ENCODE peak calls at places on chromosome 2, in eight cellular contexts. P is RWPE1, T is endothelial cell of umbilical vein, G is AG09309, M is A549, O is GM23338, F is GM20000, S is fibroblast of mammary gland. D is an unnamed sample.
A peak's percentile ranks its signal among the peaks of the same experiment; 100 is the strongest.

GRCh38 chr2:15435474-15435873 is 125.7 kb downstream of the NBAS start:
- DNase-seq in G (no peak), S (no peak), O (no peak), F (no peak), M (no peak), P (no peak), T (no peak), D (no peak)

GRCh38 chr2:10712186-10712809 is 9.1 kb upstream of the ATP6V1C2 start:
- DNase-seq in O (peak; percentile 50), P (no peak), G (no peak), F (no peak), M (no peak), S (no peak), T (no peak), D (no peak)

GRCh38 chr2:9311488-9311887 is 104.9 kb downstream of the ASAP2 start:
- DNase-seq in S (peak; percentile 90), G (peak; percentile 74), O (no peak), M (no peak), F (no peak), P (peak; percentile 58), T (no peak), D (no peak)

GRCh38 chr2:68925298-68925885 is 27.3 kb downstream of the GKN2 start:
- DNase-seq in P (peak; percentile 78), G (no peak), F (peak; percentile 61), T (peak; percentile 58), M (peak; percentile 68), S (peak; percentile 52), O (peak; percentile 84), D (peak; percentile 58)

GRCh38 chr2:164917296-164917903 is 37.9 kb downstream of the SLC38A11 start:
- DNase-seq in M (peak; percentile 56), O (peak; percentile 59), G (no peak), P (no peak), T (peak; percentile 73), F (no peak), S (peak; percentile 25), D (no peak)

GRCh38 chr2:46041434-46041833 is 255.8 kb upstream of the EPAS1 start:
- DNase-seq in T (no peak), M (peak; percentile 28), P (no peak), S (no peak), O (no peak), G (no peak), F (no peak), D (no peak)

GRCh38 chr2:45849491-45850283 is 198.2 kb downstream of the PRKCE start:
- DNase-seq in G (peak; percentile 61), S (peak; percentile 92), O (no peak), P (peak; percentile 85), M (no peak), F (no peak), T (no peak), D (no peak)

GRCh38 chr2:236353594-236353942 is 89.4 kb upstream of the ASB18 start:
- DNase-seq in G (no peak), F (no peak), T (no peak), P (no peak), M (no peak), O (no peak), S (no peak), D (no peak)

GRCh38 chr2:71736091-71736878 is 282.9 kb downstream of the DYSF start:
- DNase-seq in O (no peak), T (no peak), P (no peak), M (no peak), S (no peak), F (no peak), G (no peak), D (no peak)

GRCh38 chr2:121185571-121186074 is 99.4 kb downstream of the TFCP2L1 start:
- DNase-seq in P (peak; percentile 60), S (no peak), O (no peak), G (no peak), M (no peak), T (no peak), F (no peak), D (peak; percentile 15)

GRCh38 chr2:26298638-26299393 is 47.1 kb upstream of the SELENOI start:
- DNase-seq in S (peak; percentile 44), G (no peak), O (peak; percentile 47), T (peak; percentile 75), P (peak; percentile 37), M (no peak), F (peak; percentile 32), D (no peak)

GRCh38 chr2:165114345-165114943 is 89.4 kb downstream of the SCN3A start:
- DNase-seq in P (peak; percentile 64), F (no peak), M (no peak), T (no peak), O (no peak), S (peak; percentile 53), G (no peak), D (no peak)

GRCh38 chr2:85996591-85996990 is 107.8 kb upstream of the ST3GAL5 start:
- DNase-seq in P (no peak), M (no peak), S (no peak), O (no peak), F (no peak), T (no peak), G (no peak), D (no peak)

GRCh38 chr2:226483143-226483542 is 316.5 kb downstream of the IRS1 start:
- DNase-seq in T (no peak), F (no peak), O (peak; percentile 42), P (no peak), M (peak; percentile 18), G (no peak), S (no peak), D (no peak)

GRCh38 chr2:128632491-128632780 is 313.8 kb upstream of the HS6ST1 start:
- DNase-seq in F (no peak), T (no peak), G (no peak), S (no peak), O (no peak), M (no peak), P (no peak), D (no peak)

GRCh38 chr2:128727914-128728313 is 409.2 kb upstream of the HS6ST1 start:
- DNase-seq in S (peak; percentile 98), O (no peak), M (no peak), T (no peak), F (no peak), P (peak; percentile 25), G (peak; percentile 78), D (no peak)

GRCh38 chr2:54589340-54590215 is 133.5 kb downstream of the SPTBN1 start:
- DNase-seq in S (no peak), F (peak; percentile 32), G (no peak), M (peak; percentile 53), T (peak; percentile 99), O (no peak), P (no peak), D (no peak)

GRCh38 chr2:20629581-20630291 is 21.2 kb downstream of the HS1BP3 start:
- DNase-seq in S (no peak), M (no peak), T (no peak), F (no peak), O (no peak), P (no peak), G (no peak), D (no peak)

GRCh38 chr2:145277922-145278321 is 758.0 kb upstream of the ZEB2 start:
- DNase-seq in G (no peak), M (no peak), S (peak; percentile 22), P (no peak), O (no peak), F (no peak), T (no peak), D (no peak)

DNA sequence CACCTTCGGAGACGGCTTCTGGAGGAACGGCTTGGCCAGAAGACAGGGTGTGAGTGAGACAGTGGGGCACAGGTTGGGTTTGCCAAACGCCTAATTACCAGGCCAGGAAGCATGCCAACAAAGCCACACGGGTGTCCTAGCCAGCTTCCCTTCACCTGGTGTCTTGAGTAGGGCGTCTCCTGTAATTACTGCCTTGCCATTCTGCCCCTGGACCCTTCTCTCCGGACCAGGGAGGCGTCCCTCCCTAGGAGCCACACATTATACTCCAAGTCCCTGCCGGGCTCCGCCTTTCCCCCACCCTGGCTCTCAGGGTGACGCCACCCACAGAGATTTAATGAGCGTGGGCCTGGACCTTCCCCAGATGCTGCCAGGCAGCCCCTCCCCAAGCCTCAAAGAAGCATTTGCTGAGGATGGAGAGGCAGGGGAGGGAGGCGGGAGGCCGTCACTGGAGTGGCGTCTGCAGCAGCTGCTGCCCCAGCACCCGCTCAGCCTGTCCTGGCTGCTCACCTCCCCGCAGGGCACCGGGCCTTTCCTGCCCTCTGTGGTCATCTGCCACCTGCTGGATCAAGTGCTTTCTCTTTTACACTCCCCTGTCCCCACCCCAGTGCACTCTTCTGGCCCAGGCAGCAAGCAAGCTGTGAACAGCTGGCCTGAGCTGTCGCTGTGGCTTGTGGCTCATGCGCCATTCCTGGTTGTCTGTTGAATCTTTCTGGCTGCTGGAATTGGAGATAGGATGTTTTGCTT is 20.7 kb downstream of the FOSL2 start:
- DNase-seq in S (no peak), G (no peak), M (peak; percentile 51), O (peak; percentile 65), P (no peak), T (no peak), F (no peak), D (no peak)
- TF ChIP-seq CTCF in S (no peak), G (peak; percentile 7), M (no peak), O (peak; percentile 33), P (no peak), T (peak; percentile 4), F (no peak), D (no peak)

DNA sequence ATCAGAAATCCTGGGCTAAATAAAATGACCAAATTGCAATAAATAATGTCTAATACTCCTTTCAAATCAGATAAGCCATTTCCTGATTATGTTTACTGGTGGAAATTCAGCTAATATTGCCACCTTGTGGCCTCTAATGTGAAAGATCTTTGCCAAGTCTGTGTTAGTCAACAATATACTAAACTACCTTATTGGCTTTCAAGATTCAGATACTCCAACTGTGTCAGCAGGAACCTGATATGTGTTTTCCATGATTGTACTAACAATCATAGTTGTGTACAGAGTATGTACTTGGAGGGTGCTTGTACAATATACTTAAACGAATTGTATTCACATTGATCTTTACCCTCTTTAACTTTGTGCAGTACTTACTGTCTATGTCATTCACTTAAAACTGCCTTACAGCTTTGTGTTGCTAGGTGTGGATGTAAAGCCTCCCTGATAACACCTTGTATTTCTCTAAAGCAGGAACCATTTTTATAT is 75.4 kb upstream of the C2orf15 start:
- DNase-seq in M (peak; percentile 60), G (peak; percentile 14), P (peak; percentile 38), O (peak; percentile 62), T (peak; percentile 67), S (peak; percentile 73), F (peak; percentile 47), D (peak; percentile 38)
- TF ChIP-seq CTCF in M (peak; percentile 70), G (peak; percentile 32), P (peak; percentile 52), O (peak; percentile 74), T (peak; percentile 31), S (peak; percentile 64), F (peak; percentile 20), D (peak; percentile 49)

GRCh38 chr2:171260471-171261424 is 100.1 kb upstream of the TLK1 start:
- DNase-seq in T (no peak), P (no peak), M (no peak), O (peak; percentile 80), S (no peak), F (peak; percentile 25), G (no peak), D (peak; percentile 43)
- TF ChIP-seq CTCF in T (no peak), P (no peak), M (no peak), O (no peak), S (no peak), F (no peak), G (no peak), D (peak; percentile 5)

DNA sequence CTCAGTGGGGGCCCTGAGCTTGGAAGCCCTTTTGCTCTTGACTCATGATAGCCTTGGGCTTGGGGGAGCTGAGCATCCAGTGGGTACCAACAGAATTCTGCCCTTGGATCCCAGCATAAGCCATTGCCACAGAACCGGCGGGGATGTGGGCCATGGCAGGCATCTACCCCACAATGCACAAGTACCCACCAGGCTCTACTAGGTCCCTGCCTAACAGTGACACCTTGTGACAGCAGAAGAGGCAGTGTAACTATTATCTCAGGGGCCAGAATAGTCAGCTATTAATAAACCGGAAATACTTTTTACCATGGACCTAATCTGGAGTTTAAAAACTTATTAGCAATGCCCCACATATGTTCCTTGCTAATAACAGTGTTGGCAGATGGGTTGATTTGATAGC is 397.2 kb downstream of the TMEM182 start:
- DNase-seq in T (no peak), M (no peak), P (no peak), S (no peak), G (no peak), O (no peak), F (no peak), D (no peak)
- TF ChIP-seq CTCF in T (no peak), M (no peak), P (no peak), S (no peak), G (no peak), O (peak; percentile 22), F (no peak), D (no peak)